ENCODE peak calls at places on chromosome 10, in seven cellular contexts. One of them, this sample, is unnamed.
A peak's percentile ranks its signal among the peaks of the same experiment; 100 is the strongest.

GRCh38 chr10:52121688-52122087 is 192.4 kb upstream of the DKK1 start:
- DNase-seq in GM23338: no peak
- DNase-seq in SJSA1: no peak
- DNase-seq in anterior cingulate cortex: no peak
- DNase-seq in HCEC 1CT: no peak
- DNase-seq in activated CD8-positive, alpha-beta memory T cell treated with anti-CD3 and anti-CD28 coated beads, Interleukin-2, amount 10 ng/mL, durations not matched to agents 7 days and 5 days: no peak
- DNase-seq in activated naive CD8-positive, alpha-beta T cell treated with anti-CD3 and anti-CD28 coated beads for 36 hours: no peak
- DNase-seq in this sample: no peak

GRCh38 chr10:93383562-93383981 is 98.6 kb downstream of the MYOF start:
- DNase-seq in activated naive CD8-positive, alpha-beta T cell treated with anti-CD3 and anti-CD28 coated beads for 36 hours: no peak
- DNase-seq in SJSA1: peak; percentile 85
- DNase-seq in HCEC 1CT: peak; percentile 98
- DNase-seq in anterior cingulate cortex: no peak
- DNase-seq in GM23338: no peak
- DNase-seq in activated CD8-positive, alpha-beta memory T cell treated with anti-CD3 and anti-CD28 coated beads, Interleukin-2, amount 10 ng/mL, durations not matched to agents 7 days and 5 days: no peak
- DNase-seq in this sample: peak; percentile 95

GRCh38 chr10:30985552-30985951 is 46.1 kb downstream of the ZNF438 start:
- DNase-seq in GM23338: no peak
- DNase-seq in anterior cingulate cortex: no peak
- DNase-seq in HCEC 1CT: peak; percentile 86
- DNase-seq in activated CD8-positive, alpha-beta memory T cell treated with anti-CD3 and anti-CD28 coated beads, Interleukin-2, amount 10 ng/mL, durations not matched to agents 7 days and 5 days: no peak
- DNase-seq in SJSA1: no peak
- DNase-seq in activated naive CD8-positive, alpha-beta T cell treated with anti-CD3 and anti-CD28 coated beads for 36 hours: no peak
- DNase-seq in this sample: peak; percentile 75

GRCh38 chr10:86362566-86363183 is 3.9 kb downstream of the GRID1 start:
- DNase-seq in activated naive CD8-positive, alpha-beta T cell treated with anti-CD3 and anti-CD28 coated beads for 36 hours: no peak
- DNase-seq in anterior cingulate cortex: no peak
- DNase-seq in GM23338: peak; percentile 90
- DNase-seq in activated CD8-positive, alpha-beta memory T cell treated with anti-CD3 and anti-CD28 coated beads, Interleukin-2, amount 10 ng/mL, durations not matched to agents 7 days and 5 days: no peak
- DNase-seq in HCEC 1CT: no peak
- DNase-seq in SJSA1: no peak
- DNase-seq in this sample: no peak

GRCh38 chr10:70513848-70514309 is 35.3 kb downstream of the PALD1 start:
- DNase-seq in activated CD8-positive, alpha-beta memory T cell treated with anti-CD3 and anti-CD28 coated beads, Interleukin-2, amount 10 ng/mL, durations not matched to agents 7 days and 5 days: peak; percentile 53
- DNase-seq in HCEC 1CT: no peak
- DNase-seq in GM23338: peak; percentile 35
- DNase-seq in activated naive CD8-positive, alpha-beta T cell treated with anti-CD3 and anti-CD28 coated beads for 36 hours: peak; percentile 29
- DNase-seq in anterior cingulate cortex: no peak
- DNase-seq in SJSA1: no peak
- DNase-seq in this sample: no peak

GRCh38 chr10:78779339-78779955 is 289.3 kb upstream of the ZMIZ1 start:
- DNase-seq in SJSA1: peak; percentile 59
- DNase-seq in HCEC 1CT: no peak
- DNase-seq in GM23338: no peak
- DNase-seq in anterior cingulate cortex: no peak
- DNase-seq in activated CD8-positive, alpha-beta memory T cell treated with anti-CD3 and anti-CD28 coated beads, Interleukin-2, amount 10 ng/mL, durations not matched to agents 7 days and 5 days: no peak
- DNase-seq in activated naive CD8-positive, alpha-beta T cell treated with anti-CD3 and anti-CD28 coated beads for 36 hours: no peak
- DNase-seq in this sample: no peak

GRCh38 chr10:11509036-11509435 is 102.4 kb downstream of the USP6NL start:
- DNase-seq in activated naive CD8-positive, alpha-beta T cell treated with anti-CD3 and anti-CD28 coated beads for 36 hours: no peak
- DNase-seq in HCEC 1CT: no peak
- DNase-seq in anterior cingulate cortex: no peak
- DNase-seq in SJSA1: no peak
- DNase-seq in GM23338: no peak
- DNase-seq in activated CD8-positive, alpha-beta memory T cell treated with anti-CD3 and anti-CD28 coated beads, Interleukin-2, amount 10 ng/mL, durations not matched to agents 7 days and 5 days: no peak
- DNase-seq in this sample: no peak

GRCh38 chr10:91691981-91692380 is 59.1 kb upstream of the PPP1R3C start:
- DNase-seq in HCEC 1CT: no peak
- DNase-seq in anterior cingulate cortex: no peak
- DNase-seq in activated naive CD8-positive, alpha-beta T cell treated with anti-CD3 and anti-CD28 coated beads for 36 hours: no peak
- DNase-seq in SJSA1: no peak
- DNase-seq in GM23338: no peak
- DNase-seq in activated CD8-positive, alpha-beta memory T cell treated with anti-CD3 and anti-CD28 coated beads, Interleukin-2, amount 10 ng/mL, durations not matched to agents 7 days and 5 days: no peak
- DNase-seq in this sample: no peak

GRCh38 chr10:70672165-70672992 is at the start of gene ADAMTS14:
- DNase-seq in HCEC 1CT: peak; percentile 53
- DNase-seq in GM23338: peak; percentile 78
- DNase-seq in anterior cingulate cortex: no peak
- DNase-seq in activated naive CD8-positive, alpha-beta T cell treated with anti-CD3 and anti-CD28 coated beads for 36 hours: peak; percentile 41
- DNase-seq in SJSA1: no peak
- DNase-seq in activated CD8-positive, alpha-beta memory T cell treated with anti-CD3 and anti-CD28 coated beads, Interleukin-2, amount 10 ng/mL, durations not matched to agents 7 days and 5 days: no peak
- DNase-seq in this sample: peak; percentile 44

GRCh38 chr10:132232553-132232949 is 45.8 kb downstream of the DPYSL4 start:
- DNase-seq in HCEC 1CT: no peak
- DNase-seq in activated naive CD8-positive, alpha-beta T cell treated with anti-CD3 and anti-CD28 coated beads for 36 hours: no peak
- DNase-seq in GM23338: no peak
- DNase-seq in anterior cingulate cortex: no peak
- DNase-seq in activated CD8-positive, alpha-beta memory T cell treated with anti-CD3 and anti-CD28 coated beads, Interleukin-2, amount 10 ng/mL, durations not matched to agents 7 days and 5 days: no peak
- DNase-seq in SJSA1: no peak
- DNase-seq in this sample: no peak

GRCh38 chr10:132540456-132540855 is 2.9 kb downstream of the INPP5A start:
- DNase-seq in SJSA1: no peak
- DNase-seq in activated CD8-positive, alpha-beta memory T cell treated with anti-CD3 and anti-CD28 coated beads, Interleukin-2, amount 10 ng/mL, durations not matched to agents 7 days and 5 days: no peak
- DNase-seq in anterior cingulate cortex: no peak
- DNase-seq in HCEC 1CT: no peak
- DNase-seq in activated naive CD8-positive, alpha-beta T cell treated with anti-CD3 and anti-CD28 coated beads for 36 hours: no peak
- DNase-seq in GM23338: peak; percentile 38
- DNase-seq in this sample: peak; percentile 39

GRCh38 chr10:67277402-67277801 is 351.6 kb downstream of the LRRTM3 start:
- DNase-seq in SJSA1: no peak
- DNase-seq in activated CD8-positive, alpha-beta memory T cell treated with anti-CD3 and anti-CD28 coated beads, Interleukin-2, amount 10 ng/mL, durations not matched to agents 7 days and 5 days: no peak
- DNase-seq in GM23338: no peak
- DNase-seq in anterior cingulate cortex: no peak
- DNase-seq in HCEC 1CT: no peak
- DNase-seq in activated naive CD8-positive, alpha-beta T cell treated with anti-CD3 and anti-CD28 coated beads for 36 hours: no peak
- DNase-seq in this sample: no peak

GRCh38 chr10:103616705-103617361 is 123.3 kb downstream of the NEURL1 start:
- DNase-seq in activated CD8-positive, alpha-beta memory T cell treated with anti-CD3 and anti-CD28 coated beads, Interleukin-2, amount 10 ng/mL, durations not matched to agents 7 days and 5 days: no peak
- DNase-seq in SJSA1: no peak
- DNase-seq in activated naive CD8-positive, alpha-beta T cell treated with anti-CD3 and anti-CD28 coated beads for 36 hours: no peak
- DNase-seq in HCEC 1CT: peak; percentile 10
- DNase-seq in GM23338: no peak
- DNase-seq in anterior cingulate cortex: no peak
- DNase-seq in this sample: peak; percentile 98

GRCh38 chr10:97991875-97992274 is 38.5 kb downstream of the CRTAC1 start:
- DNase-seq in GM23338: peak; percentile 84
- DNase-seq in activated CD8-positive, alpha-beta memory T cell treated with anti-CD3 and anti-CD28 coated beads, Interleukin-2, amount 10 ng/mL, durations not matched to agents 7 days and 5 days: no peak
- DNase-seq in SJSA1: no peak
- DNase-seq in anterior cingulate cortex: no peak
- DNase-seq in activated naive CD8-positive, alpha-beta T cell treated with anti-CD3 and anti-CD28 coated beads for 36 hours: no peak
- DNase-seq in HCEC 1CT: no peak
- DNase-seq in this sample: peak; percentile 25

GRCh38 chr10:5036511-5036910 is 32.9 kb upstream of the AKR1C2 start:
- DNase-seq in HCEC 1CT: no peak
- DNase-seq in activated CD8-positive, alpha-beta memory T cell treated with anti-CD3 and anti-CD28 coated beads, Interleukin-2, amount 10 ng/mL, durations not matched to agents 7 days and 5 days: no peak
- DNase-seq in anterior cingulate cortex: no peak
- DNase-seq in activated naive CD8-positive, alpha-beta T cell treated with anti-CD3 and anti-CD28 coated beads for 36 hours: no peak
- DNase-seq in GM23338: no peak
- DNase-seq in SJSA1: no peak
- DNase-seq in this sample: no peak

GRCh38 chr10:122915700-122916099 is 5.3 kb downstream of the FAM24A start:
- DNase-seq in SJSA1: no peak
- DNase-seq in activated CD8-positive, alpha-beta memory T cell treated with anti-CD3 and anti-CD28 coated beads, Interleukin-2, amount 10 ng/mL, durations not matched to agents 7 days and 5 days: no peak
- DNase-seq in GM23338: no peak
- DNase-seq in HCEC 1CT: no peak
- DNase-seq in activated naive CD8-positive, alpha-beta T cell treated with anti-CD3 and anti-CD28 coated beads for 36 hours: no peak
- DNase-seq in anterior cingulate cortex: no peak
- DNase-seq in this sample: no peak

GRCh38 chr10:3136336-3136735 is 36.2 kb downstream of the PITRM1 start:
- DNase-seq in HCEC 1CT: no peak
- DNase-seq in activated naive CD8-positive, alpha-beta T cell treated with anti-CD3 and anti-CD28 coated beads for 36 hours: no peak
- DNase-seq in activated CD8-positive, alpha-beta memory T cell treated with anti-CD3 and anti-CD28 coated beads, Interleukin-2, amount 10 ng/mL, durations not matched to agents 7 days and 5 days: no peak
- DNase-seq in GM23338: no peak
- DNase-seq in anterior cingulate cortex: no peak
- DNase-seq in SJSA1: no peak
- DNase-seq in this sample: peak; percentile 68

GRCh38 chr10:60093317-60093716 is 187.0 kb upstream of the CCDC6 start:
- DNase-seq in GM23338: no peak
- DNase-seq in activated CD8-positive, alpha-beta memory T cell treated with anti-CD3 and anti-CD28 coated beads, Interleukin-2, amount 10 ng/mL, durations not matched to agents 7 days and 5 days: no peak
- DNase-seq in activated naive CD8-positive, alpha-beta T cell treated with anti-CD3 and anti-CD28 coated beads for 36 hours: no peak
- DNase-seq in SJSA1: no peak
- DNase-seq in anterior cingulate cortex: no peak
- DNase-seq in HCEC 1CT: no peak
- DNase-seq in this sample: no peak

GRCh38 chr10:17578603-17579002 is 38.6 kb downstream of the HACD1 start:
- DNase-seq in anterior cingulate cortex: no peak
- DNase-seq in activated CD8-positive, alpha-beta memory T cell treated with anti-CD3 and anti-CD28 coated beads, Interleukin-2, amount 10 ng/mL, durations not matched to agents 7 days and 5 days: no peak
- DNase-seq in activated naive CD8-positive, alpha-beta T cell treated with anti-CD3 and anti-CD28 coated beads for 36 hours: no peak
- DNase-seq in SJSA1: no peak
- DNase-seq in GM23338: no peak
- DNase-seq in HCEC 1CT: no peak
- DNase-seq in this sample: no peak

GRCh38 chr10:5553400-5554170 is 28.8 kb downstream of the CALML3 start:
- DNase-seq in activated CD8-positive, alpha-beta memory T cell treated with anti-CD3 and anti-CD28 coated beads, Interleukin-2, amount 10 ng/mL, durations not matched to agents 7 days and 5 days: no peak
- DNase-seq in SJSA1: no peak
- DNase-seq in anterior cingulate cortex: no peak
- DNase-seq in HCEC 1CT: no peak
- DNase-seq in activated naive CD8-positive, alpha-beta T cell treated with anti-CD3 and anti-CD28 coated beads for 36 hours: no peak
- DNase-seq in GM23338: no peak
- DNase-seq in this sample: no peak

GRCh38 chr10:49611815-49612512 is 1.9 kb downstream of the SLC18A3 start:
- DNase-seq in activated CD8-positive, alpha-beta memory T cell treated with anti-CD3 and anti-CD28 coated beads, Interleukin-2, amount 10 ng/mL, durations not matched to agents 7 days and 5 days: no peak
- DNase-seq in SJSA1: no peak
- DNase-seq in HCEC 1CT: no peak
- DNase-seq in GM23338: peak; percentile 38
- DNase-seq in activated naive CD8-positive, alpha-beta T cell treated with anti-CD3 and anti-CD28 coated beads for 36 hours: no peak
- DNase-seq in anterior cingulate cortex: no peak
- DNase-seq in this sample: no peak

GRCh38 chr10:44864042-44864436 is 47.1 kb upstream of the TMEM72 start:
- DNase-seq in activated CD8-positive, alpha-beta memory T cell treated with anti-CD3 and anti-CD28 coated beads, Interleukin-2, amount 10 ng/mL, durations not matched to agents 7 days and 5 days: no peak
- DNase-seq in SJSA1: no peak
- DNase-seq in anterior cingulate cortex: peak; percentile 52
- DNase-seq in activated naive CD8-positive, alpha-beta T cell treated with anti-CD3 and anti-CD28 coated beads for 36 hours: peak; percentile 23
- DNase-seq in GM23338: peak; percentile 73
- DNase-seq in HCEC 1CT: no peak
- DNase-seq in this sample: peak; percentile 25

GRCh38 chr10:50621981-50622496 is 1.7 kb downstream of the SGMS1 start:
- DNase-seq in GM23338: peak; percentile 64
- DNase-seq in HCEC 1CT: peak; percentile 93
- DNase-seq in anterior cingulate cortex: peak; percentile 92
- DNase-seq in activated CD8-positive, alpha-beta memory T cell treated with anti-CD3 and anti-CD28 coated beads, Interleukin-2, amount 10 ng/mL, durations not matched to agents 7 days and 5 days: peak; percentile 72
- DNase-seq in SJSA1: peak; percentile 92
- DNase-seq in activated naive CD8-positive, alpha-beta T cell treated with anti-CD3 and anti-CD28 coated beads for 36 hours: peak; percentile 59
- DNase-seq in this sample: peak; percentile 95

This sample was measured in fibroblast of mammary gland.